ENCODE peak calls at places on chromosomes 12 and 14, in seven cellular contexts. Y is Panc1, M is K562, Q is stomach, B is breast epithelium, R is HCT116, W is suprapubic skin. S is an unnamed sample.
A peak's percentile ranks its signal among the peaks of the same experiment; 100 is the strongest.

GRCh38 chr12:117218149-117218548 is 27.9 kb upstream of the FBXO21 start:
- DNase-seq in Y (no peak), M (no peak), Q (no peak), B (no peak), R (no peak), W (no peak), S (no peak)

GRCh38 chr12:95774311-95775045 is 16.1 kb downstream of the NTN4 start:
- DNase-seq in Y (no peak), M (no peak), Q (no peak), B (no peak), R (no peak), W (no peak), S (no peak)

GRCh38 chr12:124636138-124636968 is 68.9 kb upstream of the NCOR2 start:
- DNase-seq in Y (peak; percentile 18), M (peak; percentile 43), Q (peak; percentile 48), B (no peak), R (peak; percentile 40), W (no peak), S (peak; percentile 60)

GRCh38 chr14:104239866-104240301 is 101.5 kb downstream of the KIF26A start:
- DNase-seq in Y (no peak), M (no peak), Q (peak; percentile 24), B (peak; percentile 34), R (no peak), W (peak; percentile 59), S (no peak)

GRCh38 chr14:35161231-35161630 is 38.9 kb downstream of the PRORP start:
- DNase-seq in Y (no peak), M (no peak), Q (no peak), B (no peak), R (no peak), W (no peak), S (no peak)

GRCh38 chr12:4545195-4545594 is 6.5 kb downstream of the RAD51AP1 start:
- DNase-seq in Y (no peak), M (no peak), Q (no peak), B (no peak), R (no peak), W (no peak), S (no peak)

GRCh38 chr12:76764856-76765255 is 941 bp downstream of the ZDHHC17 start:
- DNase-seq in Y (no peak), M (no peak), Q (no peak), B (no peak), R (no peak), W (no peak), S (no peak)

GRCh38 chr14:52693532-52693931 is 1.8 kb downstream of the ERO1A start:
- DNase-seq in Y (no peak), M (no peak), Q (no peak), B (no peak), R (no peak), W (no peak), S (no peak)

GRCh38 chr12:12992418-12993175 is 7.5 kb downstream of the HEBP1 start:
- DNase-seq in Y (no peak), M (no peak), Q (peak; percentile 35), B (no peak), R (no peak), W (no peak), S (peak; percentile 59)

DNA sequence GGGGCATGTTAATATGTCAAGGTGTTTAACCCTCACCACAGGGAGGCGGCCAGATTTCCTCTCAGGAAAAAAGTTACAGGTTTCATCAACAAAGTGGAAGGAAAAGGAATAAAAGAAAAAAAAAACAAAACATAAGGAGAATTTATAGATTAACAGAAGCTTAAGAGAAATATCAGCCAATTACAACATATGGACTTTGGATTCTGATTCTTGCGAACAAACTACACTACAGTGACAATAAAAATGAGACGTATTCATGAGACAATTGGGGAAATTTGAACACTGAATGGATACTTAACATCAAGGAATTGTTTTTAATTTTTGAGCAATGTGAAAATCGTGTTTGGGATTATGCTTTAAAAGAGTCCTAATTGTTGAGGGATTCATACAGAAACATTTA is 60.4 kb downstream of the CALM1 start:
- DNase-seq in Y (no peak), M (no peak), Q (no peak), B (no peak), R (no peak), W (no peak), S (no peak)
- H3K27ac ChIP-seq in Y (no peak overlapping the region), M (no peak overlapping the region), Q (no peak overlapping the region), B (no peak overlapping the region), R (no peak overlapping the region), W (no peak overlapping the region), S (no peak overlapping the region)

DNA sequence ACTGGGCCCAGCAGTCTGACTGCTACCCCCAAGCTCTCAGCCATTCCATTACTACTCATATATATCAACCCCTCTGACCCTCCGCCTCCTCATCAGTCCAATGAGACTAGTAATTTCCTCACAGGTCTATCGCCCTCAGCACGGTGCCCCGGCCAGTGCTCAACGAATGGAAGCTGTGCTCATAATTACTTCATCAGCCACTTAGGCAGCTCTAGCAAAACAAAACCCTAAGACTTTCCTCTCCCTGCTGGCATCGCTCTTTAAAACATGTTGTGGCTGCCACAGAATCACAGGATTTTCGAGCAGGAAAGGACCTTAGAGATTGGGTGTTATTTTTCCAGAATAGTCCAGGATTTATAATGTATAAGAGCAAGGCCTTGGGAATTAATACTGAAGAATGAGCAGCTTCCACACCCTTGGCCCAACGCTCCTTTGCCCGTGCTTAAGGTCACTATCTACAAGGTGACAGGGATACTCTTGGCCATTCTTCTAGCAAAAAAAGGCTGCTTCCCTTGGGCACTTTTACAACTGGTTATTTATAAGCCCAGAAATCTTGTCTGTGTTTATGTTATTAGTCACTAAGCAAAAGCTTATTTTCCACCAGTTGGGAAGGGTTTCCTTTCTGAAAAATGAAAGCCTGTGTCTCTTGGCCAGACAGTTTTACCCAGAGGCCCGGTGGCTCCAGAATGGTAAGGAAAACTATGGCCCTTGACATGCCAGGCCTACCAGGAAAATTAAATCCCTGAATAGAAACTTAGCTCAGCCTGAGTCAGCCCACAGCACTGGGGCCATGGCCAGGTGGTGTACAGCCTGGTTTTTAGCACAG is 48.0 kb downstream of the NUAK1 start:
- DNase-seq in Y (no peak), M (no peak), Q (no peak), B (no peak), R (no peak), W (no peak), S (no peak)
- TF ChIP-seq POLR2AphosphoS5 in Y (no peak), M (no peak), Q (no peak), B (no peak), R (no peak), W (no peak), S (no peak)

DNA sequence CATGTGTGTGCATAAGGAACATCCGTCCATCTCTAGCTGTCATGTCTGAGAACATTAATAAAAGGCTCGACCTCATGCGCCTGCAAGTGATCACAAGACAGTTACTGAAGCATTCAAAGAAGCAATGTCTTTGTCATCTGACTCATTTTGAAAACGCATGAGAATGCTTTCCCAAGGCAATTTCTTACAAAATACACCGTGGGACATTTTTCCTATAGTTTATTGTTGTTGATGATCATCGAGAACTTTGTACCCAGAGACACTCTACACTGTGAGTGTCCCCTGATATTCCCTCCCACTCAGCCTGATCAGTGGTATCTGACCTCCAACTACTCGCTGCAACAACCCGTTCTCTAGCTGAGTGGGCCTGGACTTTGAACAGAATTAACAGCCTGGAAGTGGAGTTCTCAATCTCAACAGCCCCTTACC is 68.1 kb downstream of the ETV6 start:
- DNase-seq in Y (no peak), M (no peak), Q (no peak), B (no peak), R (no peak), W (no peak), S (no peak)
- H3K27ac ChIP-seq in Y (no peak overlapping the region), M (no peak overlapping the region), Q (peak overlapping the region; percentile 74), B (peak overlapping the region; percentile 70), R (no peak overlapping the region), W (peak overlapping the region; percentile 43), S (no peak overlapping the region)

GRCh38 chr14:74299061-74299545 is 3.6 kb downstream of the ABCD4 start:
- DNase-seq in Y (no peak), M (no peak), Q (no peak), B (no peak), R (peak; percentile 22), W (no peak), S (no peak)
- TF ChIP-seq POLR2AphosphoS5 in Y (no peak), M (no peak), Q (no peak), B (no peak), R (no peak), W (no peak), S (no peak)